ENCODE peak calls at places on chromosome 19, in five cellular contexts. L is cardiac fibroblast, O is astrocyte of the spinal cord, S is HL-60, T is upper lobe of left lung. M is an unnamed sample.
A peak's percentile ranks its signal among the peaks of the same experiment; 100 is the strongest.

GRCh38 chr19:594265-594870 is 4.7 kb downstream of the HCN2 start:
- DNase-seq in O (no peak), S (no peak), T (no peak), L (no peak), M (no peak)

GRCh38 chr19:55094456-55095259 is 19.0 kb downstream of the EPS8L1 start:
- DNase-seq in S (no peak), L (no peak), T (no peak), O (no peak), M (no peak)

GRCh38 chr19:46347985-46348384 is 1.1 kb downstream of the PPP5C start:
- DNase-seq in T (no peak), O (no peak), S (no peak), L (no peak), M (no peak)

GRCh38 chr19:8904597-8904996 is 72.4 kb downstream of the MBD3L1 start:
- DNase-seq in T (no peak), O (no peak), S (no peak), L (no peak), M (no peak)

GRCh38 chr19:35357867-35358573 is at the start of gene FFAR3:
- DNase-seq in S (peak; percentile 79), L (peak; percentile 59), T (peak; percentile 56), O (no peak), M (no peak)

GRCh38 chr19:2116507-2116906 is 19.8 kb downstream of the IZUMO4 start:
- DNase-seq in T (no peak), O (no peak), L (no peak), S (no peak), M (no peak)

GRCh38 chr19:42401365-42402303 is 11.5 kb upstream of the CNFN start:
- DNase-seq in S (peak; percentile 71), T (peak; percentile 75), O (peak; percentile 75), L (peak; percentile 81), M (peak; percentile 79)

GRCh38 chr19:37594982-37595382 is 306 bp downstream of the ZNF540 start:
- DNase-seq in O (no peak), L (no peak), S (peak; percentile 56), T (peak; percentile 71), M (peak; percentile 54)

GRCh38 chr19:20078696-20079095 is 896 bp downstream of the ZNF90 start:
- DNase-seq in S (peak; percentile 51), O (peak; percentile 24), T (peak; percentile 52), L (peak; percentile 60), M (no peak)

GRCh38 chr19:18171605-18172327 is 1.8 kb upstream of the IFI30 start:
- DNase-seq in L (no peak), S (no peak), O (no peak), T (no peak), M (peak; percentile 55)

GRCh38 chr19:34504273-34504808 is 22.8 kb downstream of the WTIP start:
- DNase-seq in L (no peak), S (no peak), O (no peak), T (no peak), M (no peak)

GRCh38 chr19:12913871-12914690 is 5.0 kb downstream of the SYCE2 start:
- DNase-seq in T (peak; percentile 30), O (no peak), L (peak; percentile 57), S (peak; percentile 97), M (no peak)

GRCh38 chr19:35457173-35457572 is 9.1 kb downstream of the FFAR2 start:
- DNase-seq in S (no peak), L (no peak), O (no peak), T (no peak), M (peak; percentile 75)

GRCh38 chr19:29292146-29292545 is 79.2 kb upstream of the UQCRFS1 start:
- DNase-seq in S (no peak), O (no peak), L (no peak), T (no peak), M (no peak)

GRCh38 chr19:4057913-4058695 is 8.6 kb downstream of the ZBTB7A start:
- DNase-seq in S (peak; percentile 64), L (peak; percentile 93), O (peak; percentile 79), T (peak; percentile 93), M (no peak)
- H3K4me3 ChIP-seq in S (peak overlapping the region; percentile 5), L (peak overlapping the region; percentile 21), O (no peak overlapping the region), T (peak overlapping the region; percentile 25), M (no peak overlapping the region)

GRCh38 chr19:54026656-54027055 is 35.2 kb downstream of the CACNG6 start:
- DNase-seq in T (no peak), L (no peak), O (no peak), S (no peak), M (no peak)

GRCh38 chr19:54030895-54031586 is 32.7 kb downstream of the VSTM1 start:
- DNase-seq in S (no peak), L (peak; percentile 41), O (no peak), T (no peak), M (no peak)

GRCh38 chr19:54024660-54025059 is 33.2 kb downstream of the CACNG6 start:
- DNase-seq in O (no peak), S (no peak), T (no peak), L (peak; percentile 24), M (no peak)

GRCh38 chr19:54035215-54036178 is 28.2 kb downstream of the VSTM1 start:
- DNase-seq in T (no peak), L (peak; percentile 95), O (peak; percentile 81), S (no peak), M (no peak)

DNA sequence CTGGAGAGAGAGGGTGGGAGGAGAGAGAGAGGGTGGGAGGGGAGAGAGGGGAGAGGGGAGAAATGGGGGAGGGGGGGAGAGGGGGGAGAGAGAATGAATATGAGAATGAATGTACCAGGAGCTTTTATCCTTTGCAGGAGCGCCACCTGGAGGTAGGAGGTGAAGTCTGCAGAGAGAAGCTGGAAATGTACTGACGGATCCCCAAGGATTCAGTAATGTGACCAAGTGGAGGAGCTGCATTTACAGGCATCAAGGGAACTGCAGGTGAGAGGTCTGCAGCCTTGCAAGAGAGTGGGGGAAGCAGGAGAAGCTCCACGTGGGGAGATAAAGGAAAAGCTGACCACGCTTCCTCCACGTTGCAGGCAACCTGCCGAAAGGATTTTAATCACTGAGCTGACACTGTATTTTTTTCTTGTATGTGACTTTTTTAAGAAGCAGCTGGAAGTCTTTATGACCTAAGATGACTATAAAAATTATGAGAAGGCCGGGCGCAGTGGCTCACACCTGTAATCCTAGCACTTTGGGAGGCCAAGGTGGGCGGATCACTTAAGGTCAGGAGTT is 33.7 kb downstream of the VSTM1 start:
- DNase-seq in O (peak; percentile 59), L (peak; percentile 81), T (peak; percentile 58), S (peak; percentile 65), M (peak; percentile 9)
- TF ChIP-seq CTCF in O (peak; percentile 72), L (peak; percentile 72), T (peak; percentile 40), S (peak; percentile 75), M (peak; percentile 30)

GRCh38 chr19:30691767-30692516 is 319.8 kb downstream of the ZNF536 start:
- DNase-seq in T (no peak), L (no peak), S (no peak), O (no peak), M (no peak)
- H3K4me3 ChIP-seq in T (peak overlapping the region; percentile 4), L (no peak overlapping the region), S (no peak overlapping the region), O (no peak overlapping the region), M (no peak overlapping the region)

DNA sequence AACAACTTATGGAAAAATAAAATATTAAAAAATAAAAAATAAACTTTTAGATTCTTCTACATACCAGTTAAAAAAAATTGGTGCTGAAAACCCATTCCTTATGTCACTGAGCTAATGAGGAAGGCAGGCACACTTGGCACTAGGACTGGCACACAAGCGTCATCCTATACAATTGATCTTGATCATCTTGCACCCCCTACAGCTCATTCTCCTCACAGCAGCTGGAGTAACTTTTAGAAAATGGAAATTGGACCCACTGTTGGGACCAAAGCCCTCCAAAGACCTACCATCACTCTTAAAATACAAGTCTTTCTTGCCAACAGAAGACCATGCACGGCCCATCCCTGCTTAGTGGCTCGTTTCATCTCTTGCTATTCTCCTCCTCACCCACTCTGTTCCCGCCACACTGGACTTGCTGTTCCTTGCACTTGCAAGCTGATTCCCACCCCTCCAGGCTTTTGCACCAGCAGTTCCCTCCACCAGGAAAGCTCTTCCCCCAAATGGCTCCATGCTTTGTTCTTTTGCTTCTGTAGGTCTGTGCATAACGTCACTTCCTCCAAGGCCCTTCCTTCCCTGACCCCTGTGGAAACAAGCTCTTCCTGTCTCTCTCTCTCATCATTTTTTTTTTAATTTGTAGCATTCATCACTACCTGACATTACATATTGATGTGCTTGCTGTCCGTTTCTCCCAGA is 11.6 kb downstream of the CTU1 start:
- DNase-seq in T (no peak), O (no peak), L (peak; percentile 10), S (no peak), M (no peak)
- TF ChIP-seq CTCF in T (no peak), O (peak; percentile 26), L (no peak), S (no peak), M (peak; percentile 18)

GRCh38 chr19:4305659-4306058 is 1.3 kb downstream of the FSD1 start:
- DNase-seq in T (no peak), L (no peak), S (no peak), O (no peak), M (no peak)

GRCh38 chr19:4303778-4304508 is 455 bp upstream of the FSD1 start:
- DNase-seq in T (no peak), S (no peak), L (no peak), O (no peak), M (no peak)

GRCh38 chr19:4305253-4305612 is 835 bp downstream of the FSD1 start:
- DNase-seq in L (no peak), O (no peak), S (no peak), T (no peak), M (no peak)

GRCh38 chr19:4302238-4302630 is at the start of gene TMIGD2:
- DNase-seq in T (no peak), L (no peak), S (no peak), O (no peak), M (no peak)

DNA sequence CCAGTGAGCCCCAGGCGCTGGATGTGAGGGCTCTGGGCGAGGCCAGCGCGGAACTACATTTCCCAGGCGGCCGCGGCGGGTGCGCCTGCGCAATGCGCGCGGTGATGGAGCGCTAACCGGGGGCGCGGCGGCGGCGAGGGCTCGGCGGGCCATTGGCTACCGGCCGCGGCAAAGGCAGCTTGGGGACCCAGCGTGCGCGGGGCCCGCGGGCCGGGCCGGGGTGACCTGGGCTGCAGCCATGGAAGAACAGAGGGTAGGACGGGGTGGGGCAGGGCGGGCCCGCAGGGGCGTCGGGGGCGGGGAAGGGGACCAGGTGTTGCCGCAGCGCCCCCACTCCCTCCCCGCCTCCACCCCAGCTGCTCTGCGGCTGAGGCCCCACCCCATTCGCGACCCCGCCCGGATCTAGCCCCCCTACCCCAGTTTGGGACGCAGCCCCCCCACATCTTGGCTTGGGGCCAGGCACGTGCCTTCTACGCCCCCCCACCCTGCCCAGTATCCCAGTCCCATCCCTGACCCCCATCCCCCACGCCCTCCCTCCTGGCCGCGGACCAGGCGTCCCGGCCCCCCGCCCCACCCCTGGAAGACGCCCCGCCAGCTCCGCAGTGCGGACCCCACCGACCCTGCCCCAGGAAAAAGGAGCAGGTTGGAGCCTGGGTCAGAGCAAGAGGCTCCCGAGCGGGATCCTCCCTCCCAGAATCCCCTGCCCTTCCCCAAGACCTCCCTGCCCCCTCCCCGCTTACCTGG is at the start of gene FSD1:
- DNase-seq in L (peak; percentile 47), S (no peak), O (peak; percentile 42), T (no peak), M (peak; percentile 70)
- H3K4me3 ChIP-seq in L (peak within 1 kb of the TSS; percentile 28), S (no peak within 1 kb of the TSS), O (peak within 1 kb of the TSS; percentile 47), T (peak within 1 kb of the TSS; percentile 38), M (no peak within 1 kb of the TSS)

GRCh38 chr19:58305065-58305931 is at the start of gene ERVK3-1:
- DNase-seq in O (peak; percentile 99), T (peak; percentile 99), L (peak; percentile 98), S (peak; percentile 98), M (peak; percentile 99)
- TF ChIP-seq CTCF in O (peak; percentile 2), T (no peak), L (no peak), S (no peak), M (no peak)

GRCh38 chr19:13985771-13986347 is 20.3 kb downstream of the RFX1 start:
- DNase-seq in L (no peak), S (no peak), T (no peak), O (no peak), M (no peak)
- H3K4me3 ChIP-seq in L (no peak overlapping the region), S (no peak overlapping the region), T (peak overlapping the region; percentile 14), O (no peak overlapping the region), M (peak overlapping the region; percentile 27)

GRCh38 chr19:10118960-10119359 is 739 bp downstream of the EIF3G start:
- DNase-seq in L (peak; percentile 34), T (no peak), O (no peak), S (no peak), M (no peak)
- TF ChIP-seq CTCF in L (no peak), T (no peak), O (no peak), S (no peak), M (no peak)